ENCODE peak calls at places on chromosomes 7 and 10, in seven cellular contexts. F is esophagus muscularis mucosa, P is transverse colon, V is tibial nerve, O is A549, U is SK-N-SH, K is H1. B is an unnamed sample.
A peak's percentile ranks its signal among the peaks of the same experiment; 100 is the strongest.

GRCh38 chr7:126699707-126700106 is 553.0 kb downstream of the GRM8 start:
- DNase-seq in O (no peak), U (peak; percentile 40), K (no peak), P (no peak), V (no peak), F (no peak), B (no peak)

GRCh38 chr10:44883581-44884331 is 27.4 kb upstream of the TMEM72 start:
- DNase-seq in P (no peak), U (no peak), O (no peak), F (no peak), V (no peak), K (no peak), B (no peak)

GRCh38 chr7:103598326-103598905 is 152.4 kb upstream of the SLC26A5 start:
- DNase-seq in U (no peak), P (no peak), V (no peak), K (no peak), F (no peak), O (no peak), B (no peak)

GRCh38 chr7:73626814-73627213 is 2.5 kb upstream of the MLXIPL start:
- DNase-seq in V (no peak), U (no peak), P (no peak), K (no peak), F (no peak), O (no peak), B (no peak)

GRCh38 chr7:41425926-41426325 is 277.0 kb downstream of the INHBA start:
- DNase-seq in O (no peak), K (no peak), F (no peak), P (no peak), U (no peak), V (no peak), B (no peak)

GRCh38 chr10:3516626-3517255 is 268.3 kb downstream of the KLF6 start:
- DNase-seq in U (no peak), V (no peak), O (no peak), F (no peak), K (no peak), P (no peak), B (no peak)

GRCh38 chr10:88395677-88396076 is 187.4 kb downstream of the RNLS start:
- DNase-seq in V (no peak), F (no peak), K (no peak), P (no peak), O (peak; percentile 24), U (no peak), B (no peak)

GRCh38 chr7:22851140-22851539 is 28.5 kb upstream of the TOMM7 start:
- DNase-seq in V (no peak), F (no peak), P (no peak), O (no peak), K (no peak), U (no peak), B (no peak)

DNA sequence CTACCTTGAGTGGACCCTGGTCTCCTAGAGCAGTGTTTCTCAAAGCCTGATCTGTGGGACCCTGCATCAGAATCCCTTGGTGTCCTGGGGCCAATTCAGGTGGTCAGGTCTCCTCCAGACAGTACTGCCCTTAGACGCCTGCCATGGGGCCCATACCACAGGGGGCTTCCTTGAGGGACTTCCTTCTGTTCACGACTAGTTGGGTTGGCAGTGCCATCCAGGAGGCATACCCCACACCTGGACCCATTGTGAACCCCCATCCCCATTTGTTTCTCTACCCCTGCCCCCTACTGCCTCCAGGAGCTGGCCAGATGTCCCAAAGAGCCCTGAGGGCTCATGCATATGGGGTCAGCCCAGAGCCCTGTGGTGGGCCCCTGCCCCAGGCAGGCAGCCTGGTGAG is 260.0 kb upstream of the ZMIZ1 start:
- DNase-seq in U (no peak), F (no peak), V (no peak), O (no peak), K (no peak), P (no peak), B (no peak)
- TF ChIP-seq CTCF in U (no peak), F (no peak), V (no peak), O (no peak), K (no peak), P (no peak), B (no peak)

GRCh38 chr10:95728535-95728934 is 27.4 kb upstream of the ENTPD1 start:
- DNase-seq in K (no peak), P (no peak), V (no peak), O (no peak), F (no peak), U (no peak), B (no peak)
- TF ChIP-seq EP300 in K (no peak), P (peak; percentile 96), V (no peak), O (no peak), F (peak; percentile 47), U (no peak), B (peak; percentile 94)

GRCh38 chr7:28145090-28145626 is 35.4 kb downstream of the JAZF1 start:
- DNase-seq in K (no peak), F (no peak), P (no peak), V (no peak), O (no peak), U (no peak), B (no peak)

GRCh38 chr7:28140964-28141363 is 39.6 kb downstream of the JAZF1 start:
- DNase-seq in P (no peak), F (no peak), U (no peak), V (no peak), O (no peak), K (no peak), B (no peak)

GRCh38 chr7:28144266-28144665 is 36.3 kb downstream of the JAZF1 start:
- DNase-seq in O (no peak), U (peak; percentile 70), F (no peak), V (no peak), K (no peak), P (no peak), B (no peak)

GRCh38 chr7:28145931-28146330 is 34.7 kb downstream of the JAZF1 start:
- DNase-seq in V (no peak), P (no peak), F (no peak), O (no peak), U (no peak), K (no peak), B (no peak)

GRCh38 chr7:28142650-28143049 is 37.9 kb downstream of the JAZF1 start:
- DNase-seq in U (no peak), P (no peak), O (no peak), K (no peak), F (no peak), V (no peak), B (no peak)
- TF ChIP-seq CTCF in U (no peak), P (no peak), O (no peak), K (peak; percentile 36), F (no peak), V (no peak), B (no peak)

DNA sequence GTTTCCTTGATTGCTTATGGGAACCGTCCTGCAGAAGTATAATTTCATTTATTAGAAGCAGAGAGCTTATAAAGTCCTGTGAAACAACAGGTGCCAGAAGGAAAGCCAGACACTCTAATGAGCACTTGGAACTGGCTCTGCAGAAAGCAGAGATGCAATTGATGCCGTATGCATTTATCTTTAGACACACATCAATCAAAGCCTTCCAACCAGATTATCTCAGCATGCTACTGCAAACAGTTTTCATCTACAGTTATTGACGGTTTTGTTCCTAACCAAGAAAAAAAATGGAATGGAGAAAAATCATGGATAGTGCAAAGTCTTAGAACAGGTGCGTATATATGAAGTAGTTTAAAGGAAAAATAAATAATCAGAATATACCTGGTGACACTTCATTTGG is 371.7 kb upstream of the PRKCQ start:
- DNase-seq in U (no peak), K (no peak), O (no peak), P (no peak), F (no peak), V (no peak), B (no peak)
- TF ChIP-seq EP300 in U (no peak), K (no peak), O (no peak), P (no peak), F (no peak), V (no peak), B (no peak)

GRCh38 chr10:71825217-71825616 is 25.8 kb downstream of the PSAP start:
- DNase-seq in O (no peak), K (no peak), V (no peak), P (no peak), F (no peak), U (no peak), B (no peak)
- TF ChIP-seq CTCF in O (peak; percentile 18), K (peak; percentile 41), V (no peak), P (no peak), F (no peak), U (no peak), B (no peak)

DNA sequence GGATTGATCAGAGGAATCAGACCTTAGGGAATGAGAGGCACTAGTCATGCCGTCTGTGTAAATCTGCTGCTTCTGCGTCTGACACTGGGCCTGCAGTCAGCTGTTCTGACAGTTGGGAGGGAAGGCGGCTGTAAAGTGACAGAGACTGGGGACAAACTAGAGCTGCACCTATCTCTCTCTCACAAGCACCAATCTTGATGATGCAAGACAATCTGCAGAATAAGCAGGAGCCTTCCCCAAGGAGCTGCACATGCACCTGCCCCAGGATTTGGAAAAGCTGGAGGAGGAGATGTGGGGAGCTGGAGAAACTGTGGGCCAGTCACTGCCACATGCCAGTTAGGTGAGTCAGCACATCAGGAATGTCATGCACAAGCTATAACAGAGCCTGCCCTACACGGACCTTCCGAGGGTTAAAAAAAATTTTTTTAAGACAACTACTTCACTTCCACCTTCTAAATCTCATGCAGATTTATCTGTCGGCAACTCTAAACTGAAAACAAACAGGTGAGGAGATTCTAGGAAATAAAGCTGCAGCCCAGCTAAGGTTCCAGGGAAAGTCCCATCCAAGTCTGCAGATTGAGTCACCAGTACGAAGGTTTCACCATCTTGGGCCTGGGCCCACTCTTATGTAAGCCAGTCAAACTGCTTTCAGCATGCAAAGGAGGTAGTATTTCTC is 39.2 kb downstream of the ENO4 start:
- DNase-seq in U (no peak), V (peak; percentile 52), O (peak; percentile 61), K (no peak), F (no peak), P (peak; percentile 63), B (peak; percentile 78)
- TF ChIP-seq EP300 in U (no peak), V (no peak), O (no peak), K (no peak), F (no peak), P (no peak), B (no peak)

B was measured in sigmoid colon.